ENCODE peak calls at places on chromosome 21, in four cellular contexts. N is progenitor cell of endocrine pancreas, X is ovary, A is ascending aorta. F is an unnamed sample.

GRCh38 chr21:40177979-40178378 is 310.7 kb downstream of the PCP4 start:
- DNase-seq in N (no peak), A (no peak), X (no peak), F (no peak)

GRCh38 chr21:42307106-42307505 is 8.1 kb downstream of the TFF3 start:
- DNase-seq in X (no peak), N (no peak), A (peak), F (no peak)

GRCh38 chr21:45747802-45748445 is 104.4 kb downstream of the PCBP3 start:
- DNase-seq in A (no peak), N (no peak), X (no peak), F (peak)

GRCh38 chr21:42737969-42738590 is 84.7 kb downstream of the PDE9A start:
- DNase-seq in A (peak), N (no peak), X (peak), F (no peak)

GRCh38 chr21:33588485-33589335 is at the start of gene DONSON:
- DNase-seq in A (peak), X (peak), N (peak), F (peak)

GRCh38 chr21:42317341-42317741 is 2.1 kb upstream of the TFF3 start:
- DNase-seq in A (no peak), X (no peak), N (no peak), F (peak)

GRCh38 chr21:21111309-21111920 is 113.2 kb downstream of the NCAM2 start:
- DNase-seq in N (no peak), A (no peak), X (no peak), F (no peak)

GRCh38 chr21:41289431-41289830 is 27.2 kb upstream of the FAM3B start:
- DNase-seq in A (no peak), N (no peak), X (no peak), F (no peak)

GRCh38 chr21:26082549-26082948 is 88.0 kb downstream of the APP start:
- DNase-seq in X (no peak), N (no peak), A (no peak), F (no peak)

GRCh38 chr21:33212159-33212851 is 17.4 kb upstream of the IFNAR2 start:
- DNase-seq in N (no peak), A (no peak), X (no peak), F (no peak)

GRCh38 chr21:45950740-45951515 is 30.6 kb upstream of the COL6A1 start:
- DNase-seq in X (peak), A (peak), N (no peak), F (no peak)

GRCh38 chr21:42225571-42226155 is 6.7 kb downstream of the ABCG1 start:
- DNase-seq in X (no peak), N (no peak), A (no peak), F (no peak)

GRCh38 chr21:32824950-32825349 is 53.4 kb upstream of the PAXBP1 start:
- DNase-seq in X (no peak), N (no peak), A (no peak), F (no peak)

GRCh38 chr21:46145840-46146691 is 9.3 kb downstream of the FTCD start:
- DNase-seq in X (peak), A (peak), N (no peak), F (no peak)

GRCh38 chr21:16590186-16590585 is 860.4 kb downstream of the USP25 start:
- DNase-seq in A (no peak), N (no peak), X (no peak), F (no peak)

GRCh38 chr21:42518626-42519025 is 5.0 kb downstream of the SLC37A1 start:
- DNase-seq in X (no peak), N (no peak), A (peak), F (no peak)

GRCh38 chr21:42939581-42940413 is 14.4 kb upstream of the ERVH48-1 start:
- DNase-seq in N (no peak), A (peak), X (peak), F (peak)

GRCh38 chr21:46153259-46154154 is 1.9 kb downstream of the FTCD start:
- DNase-seq in N (peak), A (peak), X (peak), F (peak)

GRCh38 chr21:43210454-43211084 is 41.8 kb downstream of the CRYAA start:
- DNase-seq in N (peak), X (peak), A (peak), F (no peak)

GRCh38 chr21:45874716-45875415 is 106.7 kb upstream of the COL6A1 start:
- DNase-seq in X (peak), A (no peak), N (no peak), F (peak)

GRCh38 chr21:42621828-42622199 is 31.6 kb upstream of the PDE9A start:
- DNase-seq in N (no peak), X (no peak), A (no peak), F (no peak)

GRCh38 chr21:32956257-32956656 is 69.5 kb upstream of the OLIG2 start:
- DNase-seq in X (no peak), A (no peak), N (no peak), F (peak)

GRCh38 chr21:14243877-14244276 is 27.9 kb downstream of the RBM11 start:
- DNase-seq in N (no peak), X (no peak), A (no peak), F (no peak)

GRCh38 chr21:40120944-40121575 is 253.8 kb downstream of the PCP4 start:
- DNase-seq in A (no peak), X (no peak), N (no peak), F (no peak)

GRCh38 chr21:37030864-37031263 is 24.4 kb downstream of the RIPPLY3 start:
- DNase-seq in N (no peak), A (no peak), X (no peak), F (no peak)

GRCh38 chr21:41823166-41823565 is 56.0 kb downstream of the PRDM15 start:
- DNase-seq in A (no peak), X (no peak), N (no peak), F (peak)

GRCh38 chr21:25836396-25836795 is 101.6 kb downstream of the GABPA start:
- DNase-seq in A (no peak), N (no peak), X (no peak), F (no peak)

GRCh38 chr21:15138475-15138874 is 73.7 kb upstream of the NRIP1 start:
- DNase-seq in X (peak), A (no peak), N (no peak), F (no peak)

GRCh38 chr21:42684109-42684916 is 30.9 kb downstream of the PDE9A start:
- DNase-seq in A (no peak), X (no peak), N (no peak), F (no peak)

GRCh38 chr21:29177800-29178199 is 47.4 kb downstream of the MAP3K7CL start:
- DNase-seq in N (no peak), X (no peak), A (no peak), F (no peak)

GRCh38 chr21:25330266-25330665 is 277.0 kb downstream of the MRPL39 start:
- DNase-seq in A (no peak), N (no peak), X (no peak), F (no peak)

GRCh38 chr21:37800496-37801061 is 115.7 kb downstream of the KCNJ6 start:
- DNase-seq in X (no peak), A (no peak), N (no peak), F (no peak)

GRCh38 chr21:27371688-27372331 is 404.9 kb upstream of the ADAMTS5 start:
- DNase-seq in X (no peak), N (no peak), A (no peak), F (no peak)

GRCh38 chr21:37561506-37561905 is 194.9 kb downstream of the DYRK1A start:
- DNase-seq in X (no peak), A (no peak), N (no peak), F (no peak)

GRCh38 chr21:35801388-35801787 is 258.9 kb downstream of the SETD4 start:
- DNase-seq in A (no peak), N (no peak), X (no peak), F (no peak)

GRCh38 chr21:29520146-29520545 is 221.4 kb downstream of the BACH1 start:
- DNase-seq in A (no peak), X (no peak), N (no peak), F (no peak)

GRCh38 chr21:24200052-24200451 is 1407.2 kb downstream of the MRPL39 start:
- DNase-seq in X (no peak), N (no peak), A (no peak), F (no peak)

GRCh38 chr21:25487046-25487594 is 120.2 kb downstream of the MRPL39 start:
- DNase-seq in A (no peak), N (no peak), X (no peak), F (no peak)

GRCh38 chr21:35032474-35033263 is 16.4 kb downstream of the RUNX1 start:
- DNase-seq in A (no peak), N (no peak), X (no peak), F (peak)

GRCh38 chr21:18840239-18840638 is 436.7 kb upstream of the TMPRSS15 start:
- DNase-seq in X (no peak), N (no peak), A (no peak), F (no peak)
- TF ChIP-seq CTCF in X (no peak), N (peak), A (no peak), F (no peak)

GRCh38 chr21:31624181-31624580 is 35.3 kb upstream of the SOD1 start:
- DNase-seq in N (no peak), X (no peak), A (no peak), F (no peak)

GRCh38 chr21:31618696-31619430 is 40.6 kb upstream of the SOD1 start:
- DNase-seq in A (no peak), X (no peak), N (no peak), F (peak)

GRCh38 chr21:31624961-31625491 is 34.5 kb upstream of the SOD1 start:
- DNase-seq in A (peak), X (no peak), N (no peak), F (no peak)

GRCh38 chr21:31622397-31622796 is 37.1 kb upstream of the SOD1 start:
- DNase-seq in X (no peak), N (no peak), A (no peak), F (peak)

DNA sequence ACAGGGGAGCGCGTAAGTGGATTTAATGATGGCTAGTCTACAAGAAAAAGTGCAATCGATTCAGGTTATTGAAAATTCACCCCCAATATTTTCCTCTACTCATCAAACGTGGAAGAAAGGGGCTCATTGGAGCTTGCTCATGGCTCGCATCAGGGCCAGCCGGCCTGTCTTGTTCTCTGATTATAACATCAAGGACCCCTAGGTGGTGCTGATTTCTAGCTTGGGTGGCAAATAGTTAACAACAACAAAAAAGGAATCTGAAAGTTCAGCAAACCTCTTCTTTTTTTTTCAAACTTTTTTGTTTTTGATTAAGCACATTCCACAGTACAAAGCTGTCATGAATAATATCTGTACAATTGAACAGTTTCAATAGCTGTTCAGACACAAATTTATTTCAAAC is 35.8 kb upstream of the SOD1 start:
- DNase-seq in X (no peak), N (no peak), A (no peak), F (no peak)
- TF ChIP-seq CTCF in X (no peak), N (peak), A (no peak), F (no peak)

GRCh38 chr21:30600787-30601186 is at the start of gene KRTAP22-1:
- DNase-seq in N (no peak), A (no peak), X (no peak), F (no peak)

DNA sequence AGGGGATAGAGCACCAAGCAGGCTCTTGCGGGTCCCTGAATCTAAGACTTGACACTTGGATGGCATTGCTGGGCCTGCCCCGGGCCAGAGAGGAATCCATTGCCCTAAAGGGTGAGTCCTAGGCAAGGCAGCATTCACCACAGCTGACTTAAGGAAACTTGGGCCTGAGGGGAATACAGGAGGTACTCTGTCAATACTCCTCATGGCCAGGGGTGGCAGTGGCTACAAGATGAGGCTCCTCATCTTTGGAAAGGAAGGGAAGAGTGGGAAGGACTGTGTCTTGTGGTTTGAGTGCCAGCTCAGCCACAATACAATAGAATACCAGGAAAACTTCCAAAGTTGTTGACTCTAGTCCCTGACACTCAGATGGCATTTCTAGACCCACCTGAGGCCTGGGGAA is 5.1 kb downstream of the KRTAP22-1 start:
- DNase-seq in X (no peak), A (no peak), N (no peak), F (no peak)
- TF ChIP-seq CTCF in X (no peak), A (no peak), N (no peak), F (no peak)

DNA sequence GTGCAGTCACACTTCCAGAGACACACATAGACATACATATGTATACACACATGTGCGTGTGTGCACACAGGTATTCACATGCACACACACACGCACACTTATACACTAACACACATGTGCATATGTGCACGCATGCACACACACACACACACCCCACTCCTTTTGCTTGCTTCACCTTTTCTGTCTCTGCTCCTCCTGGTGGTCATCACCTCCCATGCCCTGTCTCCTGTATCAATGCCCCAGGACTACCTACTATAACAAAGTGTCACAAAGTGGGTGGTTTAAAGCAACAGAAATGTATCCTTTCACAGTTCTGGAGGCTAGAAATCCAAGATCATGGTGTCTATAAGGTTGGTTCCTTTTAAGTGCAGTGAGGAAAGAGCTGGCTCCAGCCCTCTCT is 27.4 kb downstream of the ETS2 start:
- DNase-seq in N (no peak), X (no peak), A (no peak), F (no peak)
- TF ChIP-seq CTCF in N (peak), X (no peak), A (no peak), F (no peak)

GRCh38 chr21:44618504-44618903 is 6.6 kb downstream of the KRTAP10-8 start:
- DNase-seq in N (no peak), A (no peak), X (no peak), F (no peak)
- TF ChIP-seq CTCF in N (peak), A (no peak), X (no peak), F (no peak)

F was measured in lower leg skin.